ENCODE peak calls at places on chromosomes 5 and 9, in four cellular contexts. Q is WTC11, R is GM20000, O is Calu3. Z is an unnamed sample.

GRCh38 chr5:102600964-102601363 is 102.2 kb upstream of the SLCO6A1 start:
- DNase-seq in Q (no peak), R (no peak), O (no peak), Z (no peak)

GRCh38 chr5:58191451-58191850 is 268.4 kb downstream of the PLK2 start:
- DNase-seq in Q (no peak), R (no peak), O (no peak), Z (no peak)

GRCh38 chr5:31393126-31393525 is 138.8 kb downstream of the DROSHA start:
- DNase-seq in Q (no peak), R (no peak), O (no peak), Z (no peak)

GRCh38 chr5:152568101-152568500 is 163.0 kb upstream of the NMUR2 start:
- DNase-seq in Q (no peak), R (no peak), O (no peak), Z (no peak)

GRCh38 chr9:136921718-136922117 is 22.8 kb downstream of the FBXW5 start:
- DNase-seq in Q (no peak), R (no peak), O (no peak), Z (no peak)

GRCh38 chr9:136187683-136188586 is 17.0 kb downstream of the LHX3 start:
- DNase-seq in Q (peak), R (no peak), O (no peak), Z (no peak)

GRCh38 chr9:16787724-16788123 is 82.7 kb downstream of the BNC2 start:
- DNase-seq in Q (no peak), R (no peak), O (no peak), Z (no peak)

GRCh38 chr9:89810434-89810833 is 205.6 kb downstream of the GADD45G start:
- DNase-seq in Q (no peak), R (no peak), O (no peak), Z (no peak)

GRCh38 chr5:53472279-53472678 is 8.2 kb upstream of the FST start:
- DNase-seq in Q (no peak), R (no peak), O (no peak), Z (no peak)

GRCh38 chr9:89440548-89440947 is 57.4 kb downstream of the SEMA4D start:
- DNase-seq in Q (no peak), R (no peak), O (no peak), Z (no peak)

GRCh38 chr5:138927979-138928378 is 52.8 kb upstream of the LRRTM2 start:
- DNase-seq in Q (no peak), R (no peak), O (no peak), Z (no peak)

GRCh38 chr5:181197326-181197951 is 7.6 kb downstream of the TRIM7 start:
- DNase-seq in Q (no peak), R (no peak), O (no peak), Z (no peak)

GRCh38 chr5:58507715-58508114 is 16.5 kb downstream of the GAPT start:
- DNase-seq in Q (no peak), R (no peak), O (no peak), Z (no peak)

GRCh38 chr5:93886917-93887361 is 145.5 kb upstream of the POU5F2 start:
- DNase-seq in Q (no peak), R (no peak), O (no peak), Z (no peak)

GRCh38 chr5:139903805-139904565 is 108.4 kb downstream of the PSD2 start:
- DNase-seq in Q (peak), R (peak), O (peak), Z (peak)

GRCh38 chr5:64612349-64612961 is 77.8 kb upstream of the SHISAL2B start:
- DNase-seq in Q (peak), R (peak), O (peak), Z (peak)

GRCh38 chr5:159581502-159582249 is 251.4 kb upstream of the IL12B start:
- DNase-seq in Q (no peak), R (no peak), O (peak), Z (no peak)

GRCh38 chr5:79069488-79070001 is at the start of the genes BHMT2 and DMGDH:
- DNase-seq in Q (no peak), R (no peak), O (no peak), Z (no peak)

GRCh38 chr5:40733842-40734563 is 21.8 kb downstream of the TTC33 start:
- DNase-seq in Q (no peak), R (no peak), O (no peak), Z (no peak)

GRCh38 chr9:19992556-19992955 is 203.7 kb upstream of the SLC24A2 start:
- DNase-seq in Q (no peak), R (no peak), O (no peak), Z (no peak)

GRCh38 chr9:104808030-104808614 is 44.2 kb downstream of the NIPSNAP3B start:
- DNase-seq in Q (peak), R (no peak), O (peak), Z (no peak)

GRCh38 chr5:80189201-80189600 is 66.6 kb downstream of the SERINC5 start:
- DNase-seq in Q (no peak), R (no peak), O (no peak), Z (no peak)

GRCh38 chr5:45508155-45508554 is 188.0 kb downstream of the HCN1 start:
- DNase-seq in Q (no peak), R (no peak), O (no peak), Z (no peak)

GRCh38 chr5:132103380-132103951 is 29.9 kb downstream of the CSF2 start:
- DNase-seq in Q (no peak), R (peak), O (peak), Z (no peak)

GRCh38 chr9:79021084-79021483 is 550.7 kb upstream of the TLE4 start:
- DNase-seq in Q (no peak), R (no peak), O (no peak), Z (no peak)

GRCh38 chr5:142364251-142365145 is 39.7 kb upstream of the SPRY4 start:
- DNase-seq in Q (peak), R (no peak), O (no peak), Z (no peak)

GRCh38 chr5:39394946-39395345 is 29.8 kb downstream of the DAB2 start:
- DNase-seq in Q (no peak), R (no peak), O (no peak), Z (no peak)

GRCh38 chr5:135238622-135239460 is 160.2 kb downstream of the MACROH2A1 start:
- DNase-seq in Q (no peak), R (no peak), O (no peak), Z (no peak)

GRCh38 chr5:142675211-142675599 is 10.7 kb downstream of the FGF1 start:
- DNase-seq in Q (no peak), R (no peak), O (no peak), Z (no peak)

GRCh38 chr5:68067353-68067752 is 148.2 kb upstream of the PIK3R1 start:
- DNase-seq in Q (no peak), R (no peak), O (no peak), Z (no peak)

GRCh38 chr9:72952914-72953313 is at the start of gene ALDH1A1:
- DNase-seq in Q (no peak), R (no peak), O (peak), Z (no peak)

GRCh38 chr5:58544195-58544594 is 38.7 kb upstream of the RAB3C start:
- DNase-seq in Q (no peak), R (no peak), O (no peak), Z (no peak)

GRCh38 chr5:67983251-67983941 is 232.2 kb upstream of the PIK3R1 start:
- DNase-seq in Q (no peak), R (no peak), O (no peak), Z (no peak)

GRCh38 chr5:31047621-31048020 is 145.9 kb upstream of the CDH6 start:
- DNase-seq in Q (no peak), R (no peak), O (no peak), Z (no peak)

GRCh38 chr9:2039294-2040180 is 24.4 kb downstream of the SMARCA2 start:
- DNase-seq in Q (no peak), R (no peak), O (no peak), Z (no peak)

GRCh38 chr5:112479418-112479817 is 60.3 kb upstream of the EPB41L4A start:
- DNase-seq in Q (no peak), R (no peak), O (peak), Z (no peak)

GRCh38 chr9:89171693-89172092 is 6.9 kb downstream of the SHC3 start:
- DNase-seq in Q (no peak), R (no peak), O (no peak), Z (no peak)

DNA sequence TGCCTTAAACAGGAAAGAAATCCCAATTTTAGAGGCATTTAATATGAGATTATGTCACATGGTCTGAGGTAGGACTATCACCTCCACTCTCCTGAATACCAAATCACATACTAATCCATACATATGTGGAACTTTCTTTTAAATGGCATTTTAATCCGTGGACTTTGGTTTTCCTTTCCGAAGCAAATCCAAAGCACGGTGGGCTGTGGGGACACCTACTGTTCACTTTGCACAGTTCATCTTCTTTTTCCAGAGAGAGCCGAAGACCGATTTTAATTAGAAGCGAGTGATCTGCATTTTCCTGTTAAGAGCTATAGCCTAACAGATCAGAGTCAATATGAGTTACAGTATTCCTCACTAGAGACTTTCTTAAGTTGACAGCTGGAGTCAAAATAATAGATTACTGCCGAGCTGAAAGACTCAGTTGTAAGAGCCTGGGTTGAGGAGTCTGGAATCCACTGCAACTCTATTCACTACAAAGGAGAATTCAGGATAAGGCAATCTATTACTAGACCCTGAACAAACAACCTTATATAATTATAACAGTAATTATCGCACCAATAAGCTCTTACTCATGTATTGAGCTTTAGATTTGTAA is 144.8 kb downstream of the TRPM6 start:
- DNase-seq in Q (peak), R (peak), O (peak), Z (peak)
- TF ChIP-seq CTCF in Q (peak), R (peak), O (no peak), Z (peak)

GRCh38 chr5:172646716-172647285 is 5.7 kb downstream of the NEURL1B start:
- DNase-seq in Q (peak), R (no peak), O (no peak), Z (peak)
- TF ChIP-seq CTCF in Q (peak), R (no peak), O (no peak), Z (peak)

DNA sequence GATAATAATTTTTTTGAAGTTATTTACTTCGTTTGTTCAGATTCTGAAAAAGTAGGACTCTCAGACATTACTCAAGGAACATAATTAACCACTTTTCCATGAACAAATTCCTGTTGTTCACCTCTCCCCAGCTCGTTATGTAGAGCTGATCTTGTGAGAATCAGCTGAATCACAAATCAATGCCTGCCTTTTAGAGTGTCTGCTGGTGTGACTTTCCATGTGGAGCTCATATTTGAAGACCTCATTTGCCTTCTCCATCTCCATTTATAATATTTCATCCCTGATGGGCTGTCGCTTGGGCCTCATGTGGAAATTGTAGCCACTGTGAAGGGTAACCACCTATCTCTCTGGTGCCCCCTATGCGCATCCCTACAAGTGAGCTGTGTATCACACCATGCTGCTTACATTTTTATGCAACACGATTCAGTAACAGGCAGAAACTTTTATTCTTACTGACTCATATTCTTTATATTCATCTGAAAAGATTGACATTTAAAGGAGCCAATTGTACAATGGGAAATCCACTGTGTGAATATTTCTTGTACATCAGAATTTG is 111.3 kb downstream of the STK32A start:
- DNase-seq in Q (no peak), R (no peak), O (no peak), Z (no peak)
- TF ChIP-seq CTCF in Q (no peak), R (no peak), O (no peak), Z (no peak)

GRCh38 chr5:127844631-127845030 is 141.4 kb downstream of the CCDC192 start:
- DNase-seq in Q (no peak), R (no peak), O (no peak), Z (no peak)
- TF ChIP-seq CTCF in Q (no peak), R (no peak), O (no peak), Z (no peak)

DNA sequence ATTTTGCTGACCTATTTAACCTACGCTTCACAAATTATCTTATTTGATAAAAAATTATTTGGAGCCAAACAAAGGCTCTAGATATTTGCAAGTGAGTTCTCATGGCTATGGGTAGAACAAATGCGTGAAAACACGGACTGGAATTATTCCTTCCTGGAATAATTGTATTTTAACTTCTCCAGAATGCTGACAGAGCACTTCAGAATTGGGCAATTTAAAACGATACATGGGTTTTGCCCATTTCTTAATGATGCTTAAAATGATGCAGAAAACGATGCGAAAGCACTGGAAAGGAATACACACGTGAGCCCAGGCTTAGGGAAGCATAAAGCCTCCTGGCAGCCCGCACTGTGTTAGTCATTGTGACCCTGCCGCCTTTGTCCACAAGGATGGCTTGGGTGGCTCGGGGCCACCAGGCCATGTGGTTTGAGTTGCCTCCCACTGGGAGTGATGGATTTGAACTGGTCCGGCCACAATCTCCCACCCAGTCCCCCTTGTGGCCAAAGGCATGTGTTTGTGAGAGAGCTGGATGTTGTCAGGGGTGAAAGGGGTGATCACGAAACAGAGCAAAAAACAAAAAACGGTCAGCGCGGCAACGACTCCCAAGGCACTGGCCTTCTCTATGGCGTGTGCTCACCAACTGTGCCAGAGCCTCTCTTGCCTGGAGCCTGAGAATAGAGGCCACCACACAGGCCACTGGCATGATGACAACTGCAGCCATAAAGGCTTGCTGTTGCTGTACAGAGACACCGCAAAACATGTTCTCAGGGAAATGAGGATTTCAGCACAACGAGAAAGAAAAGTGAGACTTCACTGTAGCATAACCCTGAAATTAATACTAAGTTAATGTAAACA is 234.2 kb upstream of the ADAMTS16 start:
- DNase-seq in Q (peak), R (no peak), O (no peak), Z (peak)
- TF ChIP-seq CTCF in Q (no peak), R (peak), O (no peak), Z (peak)

GRCh38 chr5:167305591-167306213 is 985.7 kb upstream of the WWC1 start:
- DNase-seq in Q (no peak), R (no peak), O (no peak), Z (no peak)

GRCh38 chr5:167307042-167307441 is 984.4 kb upstream of the WWC1 start:
- DNase-seq in Q (no peak), R (no peak), O (no peak), Z (no peak)

GRCh38 chr5:167315762-167316161 is 975.7 kb upstream of the WWC1 start:
- DNase-seq in Q (no peak), R (no peak), O (no peak), Z (no peak)

DNA sequence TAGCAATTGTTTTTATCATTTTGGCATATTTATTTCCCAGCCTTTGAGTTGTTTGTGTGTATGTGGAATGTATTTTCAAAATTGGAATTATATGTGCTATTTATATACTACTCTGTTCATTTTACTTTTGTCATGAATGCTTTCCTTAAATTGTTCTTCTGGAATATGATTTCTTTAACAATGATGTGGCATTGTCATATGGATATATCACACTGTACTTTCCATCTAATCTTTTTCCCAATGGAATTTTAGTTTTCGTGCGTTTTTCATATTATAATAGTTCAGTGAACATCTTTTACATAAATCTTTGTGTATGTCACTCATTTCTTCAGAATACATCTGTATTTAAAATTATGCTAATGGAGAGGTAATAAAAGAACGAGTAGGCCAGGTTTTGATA is 980.1 kb upstream of the WWC1 start:
- DNase-seq in Q (no peak), R (no peak), O (no peak), Z (no peak)
- TF ChIP-seq CTCF in Q (no peak), R (no peak), O (no peak), Z (no peak)

DNA sequence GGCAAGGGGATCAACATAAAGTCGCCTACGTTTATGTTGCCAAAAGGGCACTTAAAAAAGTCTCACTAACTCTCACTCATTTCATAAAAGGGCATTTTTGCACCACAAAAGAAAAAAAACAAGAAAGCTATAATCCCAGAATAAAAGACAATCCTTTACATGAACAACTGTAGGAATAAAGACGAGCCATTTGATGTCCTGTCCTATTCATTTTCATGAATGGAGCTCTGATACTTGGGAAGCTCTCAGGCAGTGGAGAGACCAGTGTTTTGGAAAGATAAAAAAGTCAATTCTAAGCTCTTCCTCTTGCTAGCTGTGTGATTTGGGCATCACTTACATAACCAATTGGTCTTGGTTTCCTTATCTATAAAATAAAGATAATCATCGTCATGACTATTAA is 95.5 kb upstream of the EQTN start:
- DNase-seq in Q (no peak), R (no peak), O (no peak), Z (no peak)
- TF ChIP-seq CTCF in Q (no peak), R (no peak), O (no peak), Z (no peak)

DNA sequence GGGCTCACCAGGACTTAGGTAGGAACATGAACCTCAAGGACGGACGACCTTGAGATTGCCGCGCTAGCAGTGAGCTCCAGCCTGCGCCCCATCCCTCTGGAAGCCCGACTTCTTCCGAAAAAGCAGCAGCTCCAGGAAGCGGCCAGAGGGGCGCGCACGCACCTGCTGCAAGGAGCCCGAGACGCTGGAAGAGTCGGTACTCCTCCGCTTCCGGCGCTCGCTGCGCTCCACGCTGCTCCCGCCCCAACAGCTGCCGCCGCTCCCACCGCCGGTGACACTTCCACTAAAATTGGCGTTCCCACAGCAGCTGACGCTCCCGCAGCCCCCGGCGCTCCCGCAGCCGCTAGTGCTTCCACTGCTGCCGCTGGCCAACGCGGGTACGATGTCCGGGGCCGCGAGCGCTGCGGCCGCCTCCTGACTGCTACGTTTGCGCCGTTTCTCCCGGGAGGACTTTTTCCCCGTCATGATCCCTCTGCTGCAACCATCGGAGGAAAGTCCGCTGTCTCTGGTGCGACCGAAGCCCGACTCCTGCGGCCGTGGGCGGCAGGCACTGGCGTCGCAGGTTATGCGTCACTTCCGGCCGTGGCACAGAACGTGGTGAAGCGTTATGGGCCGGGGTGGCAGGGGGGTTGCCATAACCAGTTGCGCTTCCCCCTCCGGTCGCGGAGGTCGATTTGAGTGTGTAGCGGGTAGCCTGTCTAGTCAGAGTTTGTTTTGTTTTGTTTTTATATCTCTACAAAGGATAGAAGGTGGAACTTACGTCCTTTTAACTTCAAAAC is at the start of gene CAAP1:
- DNase-seq in Q (peak), R (peak), O (peak), Z (peak)
- TF ChIP-seq CTCF in Q (no peak), R (peak), O (peak), Z (no peak)

Z was measured in endothelial cell.